ENCODE peak calls at places on chromosomes 6 and 20, in four cellular contexts. K is fibroblast of villous mesenchyme, Q is A549, I is body of pancreas. A is an unnamed sample.

GRCh38 chr6:101918476-101918875 is 525.0 kb downstream of the GRIK2 start:
- DNase-seq in K (no peak), Q (no peak), I (no peak), A (no peak)

GRCh38 chr6:45911691-45912090 is 104.0 kb downstream of the CLIC5 start:
- DNase-seq in K (no peak), Q (no peak), I (no peak), A (no peak)

GRCh38 chr6:150081702-150082101 is 12.8 kb upstream of the ULBP3 start:
- DNase-seq in K (no peak), Q (no peak), I (no peak), A (no peak)

GRCh38 chr6:23446394-23447001 is 679.5 kb upstream of the NRSN1 start:
- DNase-seq in K (peak), Q (peak), I (no peak), A (no peak)

GRCh38 chr20:13468166-13468565 is 170.6 kb downstream of the TASP1 start:
- DNase-seq in K (no peak), Q (no peak), I (no peak), A (no peak)

GRCh38 chr6:29531668-29532067 is 27.9 kb downstream of the UBD start:
- DNase-seq in K (no peak), Q (no peak), I (no peak), A (no peak)

GRCh38 chr6:4296552-4296951 is 161.2 kb upstream of the ECI2 start:
- DNase-seq in K (no peak), Q (no peak), I (no peak), A (no peak)

GRCh38 chr6:134253681-134254080 is 64.2 kb downstream of the SGK1 start:
- DNase-seq in K (peak), Q (no peak), I (peak), A (no peak)

GRCh38 chr6:125104425-125104824 is 49.1 kb upstream of the TPD52L1 start:
- DNase-seq in K (peak), Q (no peak), I (no peak), A (no peak)

GRCh38 chr6:33822575-33823395 is 19.0 kb upstream of the MLN start:
- DNase-seq in K (no peak), Q (peak), I (no peak), A (no peak)

GRCh38 chr6:107713214-107713962 is 110.7 kb downstream of the SCML4 start:
- DNase-seq in K (no peak), Q (no peak), I (no peak), A (no peak)

GRCh38 chr6:138485586-138486248 is 13.6 kb downstream of the NHSL1 start:
- DNase-seq in K (no peak), Q (no peak), I (no peak), A (no peak)

GRCh38 chr6:79436232-79436631 is 101.0 kb downstream of the LCA5 start:
- DNase-seq in K (peak), Q (peak), I (no peak), A (no peak)

GRCh38 chr20:38970302-38970701 is 8.2 kb downstream of the DHX35 start:
- DNase-seq in K (peak), Q (peak), I (no peak), A (no peak)

GRCh38 chr20:17720755-17721154 is 21.0 kb downstream of the BANF2 start:
- DNase-seq in K (no peak), Q (no peak), I (no peak), A (no peak)

DNA sequence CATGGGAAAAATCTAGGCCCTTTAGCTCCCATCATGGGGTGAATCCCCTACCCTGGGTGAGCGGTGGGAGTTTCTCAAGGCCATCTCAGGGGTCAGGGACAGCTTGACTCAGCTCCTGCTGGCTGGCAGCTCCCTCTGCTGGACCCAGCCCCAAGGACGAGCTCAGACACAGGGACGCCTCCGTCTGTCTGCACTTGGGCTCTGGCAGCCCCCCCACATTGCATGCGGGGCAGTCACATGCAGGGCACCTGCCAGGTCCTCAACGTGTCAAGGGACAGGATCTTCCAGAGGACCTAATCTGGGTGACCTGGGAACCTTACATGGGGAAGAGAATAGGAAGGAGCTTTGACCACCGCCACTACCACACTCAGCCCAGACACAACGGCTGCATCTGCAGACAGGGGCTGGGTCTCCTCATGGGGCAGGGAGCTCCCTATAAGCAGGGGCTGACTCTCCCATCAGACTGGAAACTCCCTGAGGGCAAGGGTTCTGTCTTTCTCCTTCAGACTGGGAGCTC is 173.4 kb downstream of the MRPL14 start:
- DNase-seq in K (peak), Q (no peak), I (peak), A (no peak)
- TF ChIP-seq CTCF in K (peak), Q (no peak), I (no peak), A (no peak)

GRCh38 chr20:56249244-56249955 is 868 bp downstream of the MC3R start:
- DNase-seq in K (peak), Q (peak), I (peak), A (no peak)
- TF ChIP-seq CTCF in K (peak), Q (peak), I (no peak), A (no peak)

DNA sequence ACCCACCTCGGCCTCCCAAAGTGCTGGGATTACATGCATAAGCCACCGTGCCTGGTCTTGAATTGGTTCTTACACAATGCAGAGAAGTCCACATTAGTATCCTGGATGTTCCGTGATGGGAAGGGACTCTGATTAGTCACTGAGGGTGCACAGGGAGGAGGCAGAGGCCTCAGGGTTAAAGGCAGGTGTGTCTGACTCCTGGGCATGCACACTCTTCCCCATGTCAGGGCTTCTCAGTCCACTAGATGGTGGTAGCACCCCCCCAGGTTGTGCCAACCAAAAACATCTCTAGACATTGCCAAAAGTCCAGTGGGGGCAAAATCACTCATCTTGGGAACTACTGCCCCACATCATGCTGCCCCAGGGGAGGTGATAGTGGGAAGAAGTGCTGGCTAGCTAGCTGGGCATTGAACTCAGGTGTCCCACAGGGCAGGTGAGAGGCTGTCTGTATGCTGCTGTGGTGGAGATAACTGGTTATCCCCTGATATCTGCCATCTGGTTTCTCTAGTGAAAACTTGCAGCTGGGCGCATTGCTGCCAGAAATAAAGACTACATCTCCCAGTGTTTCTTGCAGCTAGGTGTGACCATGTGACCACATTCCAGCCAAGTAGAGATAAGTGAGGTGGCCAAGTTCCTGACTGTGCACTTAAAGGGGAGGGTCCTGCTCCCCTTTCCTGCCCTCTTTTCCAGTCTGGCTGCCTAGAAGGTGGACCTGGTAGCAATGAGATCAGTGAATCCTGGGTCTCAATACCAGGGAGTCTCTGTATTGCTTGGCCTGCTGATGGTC is 8.4 kb upstream of the NSFL1C start:
- DNase-seq in K (no peak), Q (peak), I (no peak), A (no peak)
- TF ChIP-seq CTCF in K (no peak), Q (peak), I (no peak), A (no peak)

GRCh38 chr6:109445382-109445781 is 4.9 kb downstream of the SMPD2 start:
- DNase-seq in K (no peak), Q (no peak), I (no peak), A (no peak)
- TF ChIP-seq CTCF in K (peak), Q (no peak), I (no peak), A (no peak)

A was measured in mesothelial cell of epicardium.